ENCODE peak calls at places on chromosomes 12 and 14, in four cellular contexts. X is DND-41, I is Panc1, C is psoas muscle. V is an unnamed sample.

GRCh38 chr12:46300906-46301305 is 32.1 kb upstream of the SLC38A1 start:
- DNase-seq in I (no peak), X (peak; percentile 12), C (no peak), V (no peak)

GRCh38 chr12:48814313-48815280 is 3.7 kb upstream of the CACNB3 start:
- DNase-seq in C (peak; percentile 91), I (no peak), X (peak; percentile 69), V (peak; percentile 84)

GRCh38 chr12:32448581-32448980 is 49.2 kb downstream of the FGD4 start:
- DNase-seq in I (no peak), C (no peak), X (no peak), V (no peak)

GRCh38 chr12:87196329-87196728 is 832.9 kb downstream of the C12orf50 start:
- DNase-seq in X (no peak), I (no peak), C (no peak), V (no peak)

GRCh38 chr12:12804011-12804410 is 9.1 kb upstream of the DDX47 start:
- DNase-seq in C (no peak), X (no peak), I (no peak), V (no peak)

GRCh38 chr14:58752782-58753181 is 115.0 kb downstream of the DACT1 start:
- DNase-seq in I (no peak), X (no peak), C (peak; percentile 86), V (peak; percentile 76)

GRCh38 chr12:76247026-76247688 is 101.1 kb downstream of the BBS10 start:
- DNase-seq in I (no peak), C (no peak), X (no peak), V (no peak)

GRCh38 chr12:38222011-38222410 is 94.6 kb upstream of the ALG10B start:
- DNase-seq in X (no peak), C (no peak), I (no peak), V (no peak)

GRCh38 chr12:89504560-89505346 is 19.8 kb downstream of the GALNT4 start:
- DNase-seq in I (no peak), C (no peak), X (no peak), V (no peak)

GRCh38 chr14:96066976-96067375 is 27.8 kb downstream of the C14orf132 start:
- DNase-seq in X (no peak), C (no peak), I (no peak), V (no peak)

GRCh38 chr12:58369576-58369975 is 428.2 kb downstream of the ATP23 start:
- DNase-seq in C (no peak), X (no peak), I (no peak), V (no peak)

GRCh38 chr12:71130670-71131069 is 27.1 kb downstream of the TSPAN8 start:
- DNase-seq in C (no peak), I (no peak), X (no peak), V (no peak)

GRCh38 chr14:75181426-75182062 is 5.1 kb upstream of the TMED10 start:
- DNase-seq in X (no peak), C (no peak), I (no peak), V (no peak)

GRCh38 chr12:2187195-2187963 is 134.6 kb downstream of the CACNA1C start:
- DNase-seq in C (no peak), I (no peak), X (no peak), V (no peak)

GRCh38 chr14:104536942-104537612 is 42.5 kb upstream of the C14orf180 start:
- DNase-seq in C (no peak), I (no peak), X (no peak), V (peak; percentile 37)
- H3K27me3 ChIP-seq in C (no peaks in the 10 kb centered on the region), I (peaks cover 7% of the 10 kb centered on the region), X (peaks cover 3% of the 10 kb centered on the region), V (no peaks in the 10 kb centered on the region)

DNA sequence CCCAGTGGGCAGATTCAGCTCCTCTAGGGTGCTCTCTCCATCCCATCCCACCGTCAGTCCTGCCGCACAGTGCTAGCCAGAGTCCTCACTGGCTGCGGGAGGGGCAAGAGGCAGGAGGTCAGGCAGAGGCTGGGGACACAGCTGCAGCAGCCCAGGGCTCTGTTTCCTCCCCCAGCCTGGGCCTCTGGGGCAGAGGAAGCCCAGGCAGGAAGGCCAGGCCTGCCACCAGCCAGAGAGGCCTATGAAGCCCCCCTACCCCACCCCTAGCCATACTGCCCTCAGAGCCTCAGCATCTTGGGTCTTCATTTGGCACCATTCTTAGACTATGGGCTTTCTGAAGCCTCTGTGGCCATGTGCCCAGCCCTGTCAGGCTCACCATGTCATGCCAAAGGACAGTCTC is 3.4 kb downstream of the ACVRL1 start:
- DNase-seq in X (no peak), I (no peak), C (peak; percentile 63), V (no peak)
- H3K27ac ChIP-seq in X (no peak overlapping the region), I (no peak overlapping the region), C (peak overlapping the region; percentile 49), V (peak overlapping the region; percentile 43)

DNA sequence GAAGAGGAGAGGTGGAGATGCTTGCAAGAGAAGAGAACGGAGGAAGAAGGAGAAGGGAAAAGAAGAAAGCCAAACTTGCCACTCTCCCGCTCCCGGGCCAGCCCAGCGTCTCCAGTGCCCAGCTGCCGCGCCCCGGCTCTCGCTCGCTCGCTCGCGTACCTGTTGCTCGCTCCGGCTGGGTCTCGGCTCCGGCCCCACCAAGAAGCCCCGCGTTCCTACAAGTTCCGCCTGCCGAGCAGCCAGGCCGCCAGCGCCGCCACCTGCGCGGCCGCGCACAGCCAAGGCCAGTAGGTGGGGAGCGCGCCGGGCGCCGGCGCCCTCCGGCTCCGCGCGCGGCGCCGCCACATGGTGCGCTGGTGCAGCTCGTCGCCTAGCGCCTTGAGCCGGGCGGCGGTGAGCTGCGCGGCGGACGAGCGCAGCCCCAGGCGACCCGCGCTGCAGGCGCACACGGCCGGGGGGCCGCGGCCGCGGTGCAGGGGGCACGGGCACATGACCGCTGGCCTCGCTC is 370 bp downstream of the HRK start:
- DNase-seq in C (peak; percentile 58), I (no peak), X (no peak), V (no peak)
- H3K27me3 ChIP-seq in C (peaks cover 38% of the 10 kb centered on the region), I (peaks cover 30% of the 10 kb centered on the region), X (peaks cover 49% of the 10 kb centered on the region), V (peaks cover 7% of the 10 kb centered on the region)

GRCh38 chr14:76958975-76959710 is 69.4 kb downstream of the IRF2BPL start:
- DNase-seq in C (no peak), I (no peak), X (no peak), V (no peak)
- H3K27ac ChIP-seq in C (peak overlapping the region; percentile 99), I (peak overlapping the region; percentile 98), X (no peak overlapping the region), V (peak overlapping the region; percentile 26)

GRCh38 chr12:132294121-132295034 is 35.0 kb downstream of the GALNT9 start:
- DNase-seq in C (peak; percentile 43), X (no peak), I (no peak), V (no peak)

GRCh38 chr12:132291402-132292175 is 37.8 kb downstream of the GALNT9 start:
- DNase-seq in I (no peak), X (no peak), C (peak; percentile 36), V (no peak)

GRCh38 chr12:132296063-132296462 is 33.3 kb downstream of the GALNT9 start:
- DNase-seq in I (no peak), C (peak; percentile 28), X (no peak), V (no peak)

GRCh38 chr12:132292328-132293319 is 36.8 kb downstream of the GALNT9 start:
- DNase-seq in X (no peak), C (peak; percentile 40), I (no peak), V (no peak)

DNA sequence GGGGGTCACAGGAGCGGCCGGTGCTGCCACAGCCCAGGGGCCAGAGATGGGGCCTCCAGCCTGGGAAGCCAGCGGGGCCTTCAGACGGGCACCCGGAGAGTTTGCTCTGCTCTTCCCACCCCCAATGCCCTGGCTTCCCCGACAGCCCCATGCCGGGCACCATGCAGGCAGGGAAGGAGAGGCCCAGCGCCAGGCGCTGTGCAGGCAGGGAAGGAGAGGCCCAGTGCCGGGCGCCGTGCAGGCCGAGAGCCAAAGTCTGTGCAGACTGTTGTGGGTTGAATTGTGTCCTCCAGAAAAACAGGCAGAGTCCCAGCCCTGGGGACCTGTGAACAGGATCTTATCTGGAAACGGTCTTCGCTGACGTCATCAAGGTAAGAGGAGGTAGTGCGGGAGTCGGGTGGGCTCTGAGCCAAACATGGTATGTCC is 34.3 kb downstream of the GALNT9 start:
- DNase-seq in I (no peak), C (peak; percentile 20), X (no peak), V (no peak)
- H3K27me3 ChIP-seq in I (peaks cover 8% of the 10 kb centered on the region), C (peaks cover 11% of the 10 kb centered on the region), X (no peaks in the 10 kb centered on the region), V (peaks cover 4% of the 10 kb centered on the region)

DNA sequence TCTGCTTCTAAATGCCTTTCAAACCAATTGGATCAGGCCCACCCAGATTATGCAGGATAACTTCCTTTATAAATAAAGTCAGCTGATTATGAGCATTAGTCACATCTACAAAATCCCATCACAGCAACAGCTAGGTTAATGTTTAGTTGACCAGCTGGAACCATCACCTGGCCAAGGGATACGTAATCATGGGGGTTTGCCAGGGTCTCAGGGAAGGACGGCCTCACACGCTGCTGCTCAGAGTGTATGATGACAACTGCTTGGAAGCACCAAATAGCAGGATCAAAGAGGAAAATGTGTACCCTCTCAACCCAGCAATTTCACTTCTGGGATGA is 162.6 kb downstream of the SLC15A4 start:
- DNase-seq in C (no peak), X (no peak), I (no peak), V (no peak)
- H3K27ac ChIP-seq in C (no peak overlapping the region), X (no peak overlapping the region), I (no peak overlapping the region), V (no peak overlapping the region)

DNA sequence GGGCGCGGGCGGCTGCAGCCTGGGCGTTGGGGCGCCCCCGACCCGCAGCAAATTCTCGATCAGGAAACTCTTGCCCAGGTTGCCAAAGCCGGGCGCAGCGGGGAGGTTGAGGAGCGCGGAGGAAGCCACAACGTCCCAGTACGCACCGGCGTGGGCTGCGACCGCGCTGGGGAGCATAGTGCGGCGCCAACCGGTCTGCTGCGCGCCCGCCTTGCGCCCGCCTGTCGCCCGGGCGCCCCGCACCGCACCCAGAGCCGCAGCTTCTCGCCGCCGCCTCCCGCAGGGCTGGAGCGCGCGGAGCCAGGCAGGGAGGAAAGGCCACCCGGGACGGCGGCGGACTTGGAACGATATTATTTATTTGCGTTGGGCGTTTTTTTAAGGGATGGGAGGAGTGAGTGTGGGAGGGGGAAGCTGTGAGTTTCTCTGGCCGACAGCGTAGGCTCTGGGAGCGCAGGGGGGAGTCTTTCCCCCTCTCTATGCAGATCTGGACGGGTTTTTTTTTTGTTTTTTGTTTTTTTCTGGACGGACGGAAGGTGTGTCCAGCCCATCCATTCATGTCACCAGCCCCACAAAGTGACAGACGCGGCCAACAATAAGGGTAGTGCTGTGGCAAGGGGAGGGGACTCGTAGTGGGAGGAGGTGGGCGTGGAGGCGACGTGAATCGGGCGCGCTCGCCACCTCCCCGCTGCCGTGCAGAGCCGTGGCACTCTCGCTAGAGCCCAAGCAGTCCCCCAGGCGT is at the start of gene DBX2:
- DNase-seq in X (no peak), C (peak; percentile 51), I (no peak), V (no peak)
- H3K27me3 ChIP-seq in X (no peaks in the 10 kb centered on the region), C (peaks cover 4% of the 10 kb centered on the region), I (peaks cover 50% of the 10 kb centered on the region), V (peaks cover 8% of the 10 kb centered on the region)

DNA sequence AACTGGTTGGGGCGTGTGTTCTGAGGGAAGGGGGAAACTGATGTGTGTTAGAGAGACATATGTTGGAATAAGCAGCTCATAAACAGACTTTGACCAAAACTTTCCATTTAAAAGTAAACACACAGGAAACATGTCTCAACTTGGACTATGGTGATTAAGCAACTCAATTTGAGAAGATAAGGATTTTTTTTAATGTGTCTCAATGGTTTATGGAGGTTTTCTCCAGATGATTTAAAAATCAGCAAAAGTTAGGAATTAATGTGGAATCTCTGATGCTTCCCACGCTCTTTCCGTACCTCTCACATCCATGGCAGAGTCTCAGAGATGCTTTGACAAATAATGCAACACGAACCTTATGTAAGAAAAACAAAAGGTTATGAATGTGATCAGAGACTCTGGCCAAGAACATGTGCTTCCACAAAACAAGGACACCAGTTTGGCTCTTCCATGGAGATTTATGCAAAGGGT is 76.8 kb downstream of the FOXN3 start:
- DNase-seq in I (no peak), X (no peak), C (no peak), V (no peak)
- H3K27ac ChIP-seq in I (no peak overlapping the region), X (peak overlapping the region; percentile 43), C (peak overlapping the region; percentile 36), V (no peak overlapping the region)

DNA sequence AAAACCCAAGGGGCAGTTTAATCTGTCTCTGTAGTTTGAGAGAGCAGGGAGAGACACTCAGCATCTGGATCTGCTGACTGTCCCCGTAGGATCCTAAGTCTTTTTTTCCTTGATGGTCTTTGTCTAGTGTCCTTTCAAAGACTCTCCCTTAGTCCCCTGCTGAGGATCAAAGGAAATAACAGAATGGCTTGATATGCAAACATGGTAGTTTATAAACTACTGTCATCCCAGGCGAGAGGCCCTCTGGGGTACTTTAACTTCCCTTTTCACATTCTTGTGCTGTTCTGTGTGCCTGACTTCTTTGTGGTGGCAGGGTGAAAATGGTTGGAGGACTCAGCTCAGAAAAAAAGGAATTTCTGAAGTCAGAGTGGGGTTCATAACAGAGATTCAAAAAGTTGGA is 218.5 kb downstream of the DIO2 start:
- DNase-seq in C (no peak), I (no peak), X (no peak), V (no peak)
- H3K27me3 ChIP-seq in C (no peaks in the 10 kb centered on the region), I (no peaks in the 10 kb centered on the region), X (no peaks in the 10 kb centered on the region), V (no peaks in the 10 kb centered on the region)

V was measured in lung.